ENCODE peak calls at places on chromosomes 3 and 15, in ten cellular contexts. One of them, this sample, is unnamed.

GRCh38 chr3:183098538-183099025 is 714 bp downstream of the MCCC1 start:
- DNase-seq in SW480: no peak
- DNase-seq in upper lobe of left lung: no peak
- DNase-seq in stimulated activated CD8-positive, alpha-beta memory T cell treated with anti-CD3 and anti-CD28 coated beads, Interleukin-15, amount 100 ng/mL, for 1 hour: no peak
- DNase-seq in KBM-7: no peak
- DNase-seq in amniotic epithelial cell: no peak
- DNase-seq in heart right ventricle: no peak
- DNase-seq in IMR-90: no peak
- DNase-seq in activated CD8-positive, alpha-beta memory T cell treated with anti-CD3 and anti-CD28 coated beads for 48 hours: peak; percentile 28
- DNase-seq in HFFc6: no peak
- DNase-seq in this sample: no peak

GRCh38 chr3:50322386-50323091 is at the start of gene HYAL2:
- DNase-seq in activated CD8-positive, alpha-beta memory T cell treated with anti-CD3 and anti-CD28 coated beads for 48 hours: no peak
- DNase-seq in IMR-90: no peak
- DNase-seq in SW480: no peak
- DNase-seq in amniotic epithelial cell: no peak
- DNase-seq in upper lobe of left lung: peak; percentile 60
- DNase-seq in HFFc6: no peak
- DNase-seq in stimulated activated CD8-positive, alpha-beta memory T cell treated with anti-CD3 and anti-CD28 coated beads, Interleukin-15, amount 100 ng/mL, for 1 hour: no peak
- DNase-seq in heart right ventricle: peak; percentile 87
- DNase-seq in KBM-7: no peak
- DNase-seq in this sample: no peak

GRCh38 chr3:8937064-8938020 is 25.9 kb downstream of the RAD18 start:
- DNase-seq in upper lobe of left lung: no peak
- DNase-seq in stimulated activated CD8-positive, alpha-beta memory T cell treated with anti-CD3 and anti-CD28 coated beads, Interleukin-15, amount 100 ng/mL, for 1 hour: no peak
- DNase-seq in KBM-7: no peak
- DNase-seq in SW480: peak; percentile 34
- DNase-seq in amniotic epithelial cell: peak; percentile 89
- DNase-seq in IMR-90: peak; percentile 89
- DNase-seq in activated CD8-positive, alpha-beta memory T cell treated with anti-CD3 and anti-CD28 coated beads for 48 hours: no peak
- DNase-seq in heart right ventricle: no peak
- DNase-seq in HFFc6: peak; percentile 89
- DNase-seq in this sample: peak; percentile 69

GRCh38 chr15:60970246-60971170 is 258.6 kb downstream of the RORA start:
- DNase-seq in amniotic epithelial cell: no peak
- DNase-seq in stimulated activated CD8-positive, alpha-beta memory T cell treated with anti-CD3 and anti-CD28 coated beads, Interleukin-15, amount 100 ng/mL, for 1 hour: no peak
- DNase-seq in HFFc6: peak; percentile 25
- DNase-seq in IMR-90: peak; percentile 76
- DNase-seq in heart right ventricle: no peak
- DNase-seq in SW480: no peak
- DNase-seq in upper lobe of left lung: no peak
- DNase-seq in KBM-7: no peak
- DNase-seq in activated CD8-positive, alpha-beta memory T cell treated with anti-CD3 and anti-CD28 coated beads for 48 hours: no peak
- DNase-seq in this sample: peak; percentile 60

GRCh38 chr3:185503467-185503975 is 4.7 kb upstream of the TMEM41A start:
- DNase-seq in KBM-7: no peak
- DNase-seq in upper lobe of left lung: peak; percentile 30
- DNase-seq in SW480: no peak
- DNase-seq in amniotic epithelial cell: no peak
- DNase-seq in heart right ventricle: no peak
- DNase-seq in HFFc6: no peak
- DNase-seq in stimulated activated CD8-positive, alpha-beta memory T cell treated with anti-CD3 and anti-CD28 coated beads, Interleukin-15, amount 100 ng/mL, for 1 hour: no peak
- DNase-seq in IMR-90: no peak
- DNase-seq in activated CD8-positive, alpha-beta memory T cell treated with anti-CD3 and anti-CD28 coated beads for 48 hours: no peak
- DNase-seq in this sample: no peak

GRCh38 chr3:128432898-128433629 is 33.6 kb downstream of the DNAJB8 start:
- DNase-seq in heart right ventricle: no peak
- DNase-seq in stimulated activated CD8-positive, alpha-beta memory T cell treated with anti-CD3 and anti-CD28 coated beads, Interleukin-15, amount 100 ng/mL, for 1 hour: no peak
- DNase-seq in KBM-7: no peak
- DNase-seq in activated CD8-positive, alpha-beta memory T cell treated with anti-CD3 and anti-CD28 coated beads for 48 hours: no peak
- DNase-seq in HFFc6: no peak
- DNase-seq in upper lobe of left lung: no peak
- DNase-seq in amniotic epithelial cell: no peak
- DNase-seq in IMR-90: no peak
- DNase-seq in SW480: peak; percentile 35
- DNase-seq in this sample: no peak

GRCh38 chr3:159059395-159059794 is 257.5 kb downstream of the MFSD1 start:
- DNase-seq in amniotic epithelial cell: no peak
- DNase-seq in heart right ventricle: no peak
- DNase-seq in stimulated activated CD8-positive, alpha-beta memory T cell treated with anti-CD3 and anti-CD28 coated beads, Interleukin-15, amount 100 ng/mL, for 1 hour: no peak
- DNase-seq in HFFc6: no peak
- DNase-seq in upper lobe of left lung: no peak
- DNase-seq in KBM-7: no peak
- DNase-seq in activated CD8-positive, alpha-beta memory T cell treated with anti-CD3 and anti-CD28 coated beads for 48 hours: no peak
- DNase-seq in SW480: no peak
- DNase-seq in IMR-90: no peak
- DNase-seq in this sample: no peak

GRCh38 chr15:81091889-81092558 is 42.0 kb upstream of the CFAP161 start:
- DNase-seq in heart right ventricle: peak; percentile 54
- DNase-seq in SW480: peak; percentile 61
- DNase-seq in KBM-7: peak; percentile 75
- DNase-seq in IMR-90: peak; percentile 97
- DNase-seq in HFFc6: peak; percentile 95
- DNase-seq in amniotic epithelial cell: peak; percentile 88
- DNase-seq in upper lobe of left lung: no peak
- DNase-seq in activated CD8-positive, alpha-beta memory T cell treated with anti-CD3 and anti-CD28 coated beads for 48 hours: no peak
- DNase-seq in stimulated activated CD8-positive, alpha-beta memory T cell treated with anti-CD3 and anti-CD28 coated beads, Interleukin-15, amount 100 ng/mL, for 1 hour: no peak
- DNase-seq in this sample: peak; percentile 78

GRCh38 chr3:15634671-15635661 is 33.4 kb downstream of the BTD start:
- DNase-seq in IMR-90: peak; percentile 66
- DNase-seq in activated CD8-positive, alpha-beta memory T cell treated with anti-CD3 and anti-CD28 coated beads for 48 hours: no peak
- DNase-seq in SW480: no peak
- DNase-seq in HFFc6: peak; percentile 66
- DNase-seq in stimulated activated CD8-positive, alpha-beta memory T cell treated with anti-CD3 and anti-CD28 coated beads, Interleukin-15, amount 100 ng/mL, for 1 hour: no peak
- DNase-seq in upper lobe of left lung: no peak
- DNase-seq in heart right ventricle: no peak
- DNase-seq in amniotic epithelial cell: peak; percentile 98
- DNase-seq in KBM-7: no peak
- DNase-seq in this sample: no peak

GRCh38 chr3:42839616-42840015 is 30.4 kb downstream of the ACKR2 start:
- DNase-seq in upper lobe of left lung: no peak
- DNase-seq in activated CD8-positive, alpha-beta memory T cell treated with anti-CD3 and anti-CD28 coated beads for 48 hours: no peak
- DNase-seq in KBM-7: peak; percentile 82
- DNase-seq in amniotic epithelial cell: peak; percentile 64
- DNase-seq in HFFc6: peak; percentile 74
- DNase-seq in heart right ventricle: peak; percentile 53
- DNase-seq in IMR-90: peak; percentile 71
- DNase-seq in stimulated activated CD8-positive, alpha-beta memory T cell treated with anti-CD3 and anti-CD28 coated beads, Interleukin-15, amount 100 ng/mL, for 1 hour: no peak
- DNase-seq in SW480: peak; percentile 73
- DNase-seq in this sample: peak; percentile 39

GRCh38 chr3:178170698-178171535 is 365.3 kb upstream of the KCNMB2 start:
- DNase-seq in amniotic epithelial cell: peak; percentile 96
- DNase-seq in IMR-90: peak; percentile 86
- DNase-seq in upper lobe of left lung: no peak
- DNase-seq in HFFc6: peak; percentile 52
- DNase-seq in KBM-7: peak; percentile 90
- DNase-seq in heart right ventricle: no peak
- DNase-seq in stimulated activated CD8-positive, alpha-beta memory T cell treated with anti-CD3 and anti-CD28 coated beads, Interleukin-15, amount 100 ng/mL, for 1 hour: no peak
- DNase-seq in SW480: peak; percentile 4
- DNase-seq in activated CD8-positive, alpha-beta memory T cell treated with anti-CD3 and anti-CD28 coated beads for 48 hours: no peak
- DNase-seq in this sample: peak; percentile 87

GRCh38 chr3:57030711-57031110 is 29.8 kb upstream of the SPATA12 start:
- DNase-seq in stimulated activated CD8-positive, alpha-beta memory T cell treated with anti-CD3 and anti-CD28 coated beads, Interleukin-15, amount 100 ng/mL, for 1 hour: no peak
- DNase-seq in KBM-7: no peak
- DNase-seq in heart right ventricle: no peak
- DNase-seq in activated CD8-positive, alpha-beta memory T cell treated with anti-CD3 and anti-CD28 coated beads for 48 hours: no peak
- DNase-seq in HFFc6: no peak
- DNase-seq in SW480: no peak
- DNase-seq in upper lobe of left lung: no peak
- DNase-seq in IMR-90: no peak
- DNase-seq in amniotic epithelial cell: no peak
- DNase-seq in this sample: no peak

GRCh38 chr3:31755911-31756658 is 223.4 kb downstream of the STT3B start:
- DNase-seq in stimulated activated CD8-positive, alpha-beta memory T cell treated with anti-CD3 and anti-CD28 coated beads, Interleukin-15, amount 100 ng/mL, for 1 hour: no peak
- DNase-seq in amniotic epithelial cell: no peak
- DNase-seq in upper lobe of left lung: no peak
- DNase-seq in IMR-90: no peak
- DNase-seq in heart right ventricle: no peak
- DNase-seq in activated CD8-positive, alpha-beta memory T cell treated with anti-CD3 and anti-CD28 coated beads for 48 hours: no peak
- DNase-seq in HFFc6: no peak
- DNase-seq in KBM-7: peak; percentile 21
- DNase-seq in SW480: no peak
- DNase-seq in this sample: no peak

GRCh38 chr15:52082197-52083036 is 30.2 kb downstream of the BCL2L10 start:
- DNase-seq in upper lobe of left lung: no peak
- DNase-seq in IMR-90: peak; percentile 33
- DNase-seq in KBM-7: peak; percentile 96
- DNase-seq in stimulated activated CD8-positive, alpha-beta memory T cell treated with anti-CD3 and anti-CD28 coated beads, Interleukin-15, amount 100 ng/mL, for 1 hour: no peak
- DNase-seq in amniotic epithelial cell: peak; percentile 70
- DNase-seq in HFFc6: no peak
- DNase-seq in activated CD8-positive, alpha-beta memory T cell treated with anti-CD3 and anti-CD28 coated beads for 48 hours: no peak
- DNase-seq in SW480: no peak
- DNase-seq in heart right ventricle: no peak
- DNase-seq in this sample: no peak

GRCh38 chr15:57045741-57046382 is 127.4 kb downstream of the TCF12 start:
- DNase-seq in IMR-90: no peak
- DNase-seq in HFFc6: no peak
- DNase-seq in stimulated activated CD8-positive, alpha-beta memory T cell treated with anti-CD3 and anti-CD28 coated beads, Interleukin-15, amount 100 ng/mL, for 1 hour: no peak
- DNase-seq in activated CD8-positive, alpha-beta memory T cell treated with anti-CD3 and anti-CD28 coated beads for 48 hours: no peak
- DNase-seq in KBM-7: no peak
- DNase-seq in amniotic epithelial cell: no peak
- DNase-seq in heart right ventricle: no peak
- DNase-seq in upper lobe of left lung: no peak
- DNase-seq in SW480: no peak
- DNase-seq in this sample: no peak

GRCh38 chr15:22827125-22827524 is 11.3 kb upstream of the NIPA2 start:
- DNase-seq in upper lobe of left lung: no peak
- DNase-seq in heart right ventricle: no peak
- DNase-seq in amniotic epithelial cell: no peak
- DNase-seq in activated CD8-positive, alpha-beta memory T cell treated with anti-CD3 and anti-CD28 coated beads for 48 hours: no peak
- DNase-seq in SW480: no peak
- DNase-seq in stimulated activated CD8-positive, alpha-beta memory T cell treated with anti-CD3 and anti-CD28 coated beads, Interleukin-15, amount 100 ng/mL, for 1 hour: no peak
- DNase-seq in IMR-90: no peak
- DNase-seq in KBM-7: no peak
- DNase-seq in HFFc6: no peak
- DNase-seq in this sample: no peak

GRCh38 chr3:129161860-129162271 is 1.0 kb upstream of the ISY1 start:
- DNase-seq in stimulated activated CD8-positive, alpha-beta memory T cell treated with anti-CD3 and anti-CD28 coated beads, Interleukin-15, amount 100 ng/mL, for 1 hour: no peak
- DNase-seq in upper lobe of left lung: peak; percentile 30
- DNase-seq in SW480: peak; percentile 58
- DNase-seq in KBM-7: no peak
- DNase-seq in amniotic epithelial cell: no peak
- DNase-seq in activated CD8-positive, alpha-beta memory T cell treated with anti-CD3 and anti-CD28 coated beads for 48 hours: no peak
- DNase-seq in IMR-90: peak; percentile 8
- DNase-seq in heart right ventricle: no peak
- DNase-seq in HFFc6: peak; percentile 40
- DNase-seq in this sample: no peak

GRCh38 chr3:158103131-158103955 is 2.9 kb downstream of the SHOX2 start:
- DNase-seq in upper lobe of left lung: no peak
- DNase-seq in heart right ventricle: peak; percentile 7
- DNase-seq in amniotic epithelial cell: no peak
- DNase-seq in stimulated activated CD8-positive, alpha-beta memory T cell treated with anti-CD3 and anti-CD28 coated beads, Interleukin-15, amount 100 ng/mL, for 1 hour: no peak
- DNase-seq in HFFc6: no peak
- DNase-seq in SW480: no peak
- DNase-seq in activated CD8-positive, alpha-beta memory T cell treated with anti-CD3 and anti-CD28 coated beads for 48 hours: no peak
- DNase-seq in IMR-90: no peak
- DNase-seq in KBM-7: peak; percentile 51
- DNase-seq in this sample: no peak

GRCh38 chr3:120435621-120436020 is 15.2 kb downstream of the FSTL1 start:
- DNase-seq in SW480: peak; percentile 33
- DNase-seq in stimulated activated CD8-positive, alpha-beta memory T cell treated with anti-CD3 and anti-CD28 coated beads, Interleukin-15, amount 100 ng/mL, for 1 hour: no peak
- DNase-seq in heart right ventricle: no peak
- DNase-seq in amniotic epithelial cell: peak; percentile 40
- DNase-seq in upper lobe of left lung: no peak
- DNase-seq in IMR-90: peak; percentile 73
- DNase-seq in activated CD8-positive, alpha-beta memory T cell treated with anti-CD3 and anti-CD28 coated beads for 48 hours: no peak
- DNase-seq in KBM-7: peak; percentile 70
- DNase-seq in HFFc6: peak; percentile 78
- DNase-seq in this sample: peak; percentile 91

GRCh38 chr15:41492597-41493204 is 973 bp upstream of the ITPKA start:
- DNase-seq in SW480: peak; percentile 83
- DNase-seq in amniotic epithelial cell: peak; percentile 21
- DNase-seq in KBM-7: no peak
- DNase-seq in stimulated activated CD8-positive, alpha-beta memory T cell treated with anti-CD3 and anti-CD28 coated beads, Interleukin-15, amount 100 ng/mL, for 1 hour: no peak
- DNase-seq in activated CD8-positive, alpha-beta memory T cell treated with anti-CD3 and anti-CD28 coated beads for 48 hours: no peak
- DNase-seq in HFFc6: no peak
- DNase-seq in IMR-90: no peak
- DNase-seq in heart right ventricle: no peak
- DNase-seq in upper lobe of left lung: no peak
- DNase-seq in this sample: no peak

GRCh38 chr15:37059051-37059450 is 41.3 kb downstream of the MEIS2 start:
- DNase-seq in SW480: no peak
- DNase-seq in activated CD8-positive, alpha-beta memory T cell treated with anti-CD3 and anti-CD28 coated beads for 48 hours: no peak
- DNase-seq in stimulated activated CD8-positive, alpha-beta memory T cell treated with anti-CD3 and anti-CD28 coated beads, Interleukin-15, amount 100 ng/mL, for 1 hour: no peak
- DNase-seq in KBM-7: no peak
- DNase-seq in amniotic epithelial cell: peak; percentile 82
- DNase-seq in IMR-90: peak; percentile 93
- DNase-seq in HFFc6: peak; percentile 67
- DNase-seq in upper lobe of left lung: no peak
- DNase-seq in heart right ventricle: no peak
- DNase-seq in this sample: no peak